ENCODE peak calls at places on chromosomes 2 and 18, in five cellular contexts. H is psoas muscle; A is naive thymus-derived CD4-positive, alpha-beta T cell; W is neuronal stem cell; L is fibroblast of mammary gland. I is an unnamed sample.

GRCh38 chr2:222655406-222655747 is 515 bp downstream of the FARSB start:
- DNase-seq in H (no peak), A (no peak), W (no peak), L (peak), I (peak)

GRCh38 chr2:95056044-95056443 is 30.5 kb downstream of the MAL start:
- DNase-seq in H (no peak), A (no peak), W (no peak), L (no peak), I (no peak)

GRCh38 chr2:52918551-52918950 is 849.1 kb upstream of the CHAC2 start:
- DNase-seq in H (no peak), A (no peak), W (no peak), L (peak), I (no peak)

GRCh38 chr2:49291619-49292018 is 137.3 kb upstream of the FSHR start:
- DNase-seq in H (no peak), A (no peak), W (no peak), L (no peak), I (no peak)

GRCh38 chr18:292271-292670 is 24.4 kb upstream of the THOC1 start:
- DNase-seq in H (no peak), A (no peak), W (no peak), L (peak), I (no peak)

GRCh38 chr2:163800889-163801498 is 65.2 kb upstream of the FIGN start:
- DNase-seq in H (no peak), A (no peak), W (no peak), L (no peak), I (no peak)

GRCh38 chr2:156300337-156300736 is 32.2 kb downstream of the NR4A2 start:
- DNase-seq in H (no peak), A (no peak), W (no peak), L (no peak), I (no peak)

GRCh38 chr2:38095655-38095995 is 19.7 kb upstream of the CYP1B1 start:
- DNase-seq in H (no peak), A (no peak), W (no peak), L (no peak), I (no peak)

GRCh38 chr2:7427293-7428060 is 510.3 kb downstream of the RNF144A start:
- DNase-seq in H (no peak), A (peak), W (peak), L (peak), I (peak)

GRCh38 chr2:113406114-113406513 is 31.4 kb upstream of the ZNG1B start:
- DNase-seq in H (no peak), A (no peak), W (no peak), L (no peak), I (no peak)

GRCh38 chr18:50008306-50008705 is 186.6 kb downstream of the MYO5B start:
- DNase-seq in H (no peak), A (no peak), W (no peak), L (no peak), I (no peak)

GRCh38 chr2:38700881-38701458 is 35.1 kb downstream of the GALM start:
- DNase-seq in H (no peak), A (no peak), W (no peak), L (no peak), I (no peak)

GRCh38 chr2:40130251-40130994 is 321.5 kb downstream of the SLC8A1 start:
- DNase-seq in H (no peak), A (no peak), W (no peak), L (peak), I (no peak)

GRCh38 chr2:27640722-27641245 is 11.9 kb downstream of the GPN1 start:
- DNase-seq in H (no peak), A (no peak), W (no peak), L (no peak), I (no peak)

DNA sequence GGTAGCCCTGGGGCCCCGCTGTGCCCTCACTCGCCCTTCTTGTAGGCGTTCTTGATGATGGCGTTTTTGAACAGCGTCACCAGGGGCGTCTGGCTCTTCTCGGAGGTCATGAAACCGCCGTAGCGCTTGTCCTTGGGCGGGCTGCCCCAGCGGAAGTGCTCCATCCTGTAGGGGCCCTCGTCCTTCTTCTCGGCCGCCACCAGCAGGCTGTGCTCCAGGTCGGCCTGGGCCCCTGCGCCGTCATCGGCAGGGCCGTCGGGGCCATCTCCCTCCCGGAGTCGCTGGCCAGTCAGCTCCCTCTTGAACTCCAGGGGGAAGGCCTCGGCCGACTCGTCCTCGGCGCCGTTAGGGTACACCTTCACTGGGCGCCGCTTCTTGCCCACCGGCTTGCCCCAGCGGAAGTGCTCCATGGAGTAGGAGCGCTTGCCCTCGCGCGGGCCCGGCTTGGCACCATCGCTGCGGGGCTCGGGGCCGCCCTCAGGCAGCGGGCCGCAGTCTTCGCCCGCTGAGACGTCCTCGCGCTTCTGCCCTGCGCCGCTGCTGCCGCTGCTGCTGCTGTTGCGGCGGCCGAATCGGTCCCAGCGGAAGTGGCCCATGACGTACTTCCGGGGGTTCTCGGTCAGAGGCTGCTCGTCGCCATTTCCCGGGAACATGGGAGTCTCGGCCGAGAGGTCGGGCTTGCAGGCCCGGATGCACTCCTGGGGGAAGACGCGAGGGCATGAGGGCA is 7.2 kb downstream of the POMC start:
- DNase-seq in H (peak), A (peak), W (no peak), L (peak), I (no peak)
- H3K4me3 ChIP-seq in H (peak), A (peak), W (no peak), L (peak), I (no peak)

GRCh38 chr2:121021685-121022084 is 263.3 kb downstream of the TFCP2L1 start:
- DNase-seq in H (no peak), A (no peak), W (no peak), L (no peak), I (no peak)

GRCh38 chr2:121017411-121017810 is 267.6 kb downstream of the TFCP2L1 start:
- DNase-seq in H (no peak), A (no peak), W (no peak), L (no peak), I (no peak)

GRCh38 chr2:121019073-121019472 is 265.9 kb downstream of the TFCP2L1 start:
- DNase-seq in H (no peak), A (no peak), W (no peak), L (no peak), I (no peak)

GRCh38 chr2:121018136-121019057 is 266.6 kb downstream of the TFCP2L1 start:
- DNase-seq in H (no peak), A (no peak), W (peak), L (no peak), I (no peak)

DNA sequence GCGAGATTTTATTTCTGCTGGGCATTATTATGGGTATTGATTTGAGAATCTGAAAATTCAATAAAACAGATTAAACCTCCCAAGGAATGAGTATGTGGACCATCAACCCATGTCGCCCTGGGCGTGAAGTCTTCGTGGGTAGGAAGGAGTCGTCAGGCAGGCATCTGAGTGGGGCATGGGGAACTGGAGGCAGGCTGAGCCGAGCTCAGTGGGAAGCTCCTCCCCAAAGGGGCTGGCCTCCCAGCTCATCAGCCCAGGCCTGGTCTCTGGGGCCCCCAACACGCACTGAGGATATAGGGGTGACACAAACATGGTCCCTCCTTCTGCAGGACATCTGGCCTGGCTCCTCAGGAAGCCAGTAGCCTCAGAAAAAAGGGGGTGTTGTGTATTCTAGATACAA is 265.2 kb downstream of the TFCP2L1 start:
- DNase-seq in H (no peak), A (no peak), W (no peak), L (no peak), I (no peak)
- H3K4me3 ChIP-seq in H (no peak), A (no peak), W (no peak), L (no peak), I (no peak)

DNA sequence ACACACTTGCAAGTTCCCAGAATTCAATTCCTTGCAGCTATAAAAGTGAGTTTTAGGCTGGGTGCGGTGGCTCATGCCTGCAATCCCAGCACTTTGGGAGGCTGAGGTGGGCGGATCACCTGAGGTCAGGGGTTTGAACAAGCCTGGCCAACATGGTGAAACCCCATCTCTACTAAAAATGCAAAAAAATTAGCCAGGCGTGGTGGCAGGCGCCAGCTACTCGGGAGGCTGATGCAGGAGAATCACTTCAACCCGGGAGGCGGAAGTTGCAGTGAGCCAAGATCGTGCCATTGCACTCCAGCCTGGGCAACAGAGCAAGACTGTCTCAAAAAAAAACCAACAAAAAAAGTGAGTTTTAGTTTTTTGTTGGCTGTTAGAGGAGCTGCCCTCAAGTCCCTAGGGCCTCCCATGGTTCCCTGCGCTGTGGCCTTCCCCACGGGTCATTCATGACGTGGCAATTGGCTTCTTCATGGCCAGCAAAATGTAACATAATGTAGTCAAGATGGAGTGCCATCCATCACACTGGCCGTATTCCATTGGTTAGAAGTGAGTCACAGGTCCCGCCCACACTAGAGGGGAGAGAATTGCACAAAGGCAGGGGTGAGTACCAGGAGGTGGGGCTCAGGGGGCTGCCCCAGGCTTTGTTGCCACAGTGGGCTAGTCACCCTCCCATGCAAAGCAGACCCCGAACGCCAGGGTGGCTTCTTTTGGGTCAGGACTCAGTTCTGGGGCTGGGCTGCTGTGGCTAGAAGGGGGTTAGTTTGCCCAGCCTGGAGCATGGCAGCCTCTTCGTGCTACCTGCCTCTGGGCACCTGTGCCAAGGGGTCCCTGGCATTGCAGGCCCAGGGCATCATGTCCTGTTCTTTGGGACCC is 37.7 kb upstream of the INHBB start:
- DNase-seq in H (no peak), A (no peak), W (no peak), L (peak), I (no peak)
- H3K4me3 ChIP-seq in H (no peak), A (no peak), W (no peak), L (no peak), I (no peak)

GRCh38 chr18:74457043-74457742 is at the start of gene DIPK1C:
- DNase-seq in H (no peak), A (no peak), W (no peak), L (no peak), I (no peak)
- H3K4me3 ChIP-seq in H (peak), A (no peak), W (peak), L (no peak), I (no peak)

GRCh38 chr2:207331674-207332073 is 165.9 kb upstream of the KLF7 start:
- DNase-seq in H (no peak), A (no peak), W (no peak), L (no peak), I (no peak)

GRCh38 chr2:207333599-207334308 is 168.0 kb upstream of the KLF7 start:
- DNase-seq in H (no peak), A (no peak), W (no peak), L (peak), I (no peak)

GRCh38 chr2:207334631-207335371 is 169.1 kb upstream of the KLF7 start:
- DNase-seq in H (peak), A (no peak), W (peak), L (peak), I (no peak)

GRCh38 chr2:207332473-207333212 is 166.9 kb upstream of the KLF7 start:
- DNase-seq in H (no peak), A (no peak), W (no peak), L (no peak), I (no peak)

GRCh38 chr2:207334309-207334630 is 168.5 kb upstream of the KLF7 start:
- DNase-seq in H (no peak), A (no peak), W (no peak), L (no peak), I (no peak)
- H3K4me3 ChIP-seq in H (peak), A (no peak), W (no peak), L (peak), I (no peak)

GRCh38 chr2:240233891-240234502 is 93.5 kb upstream of the OTOS start:
- DNase-seq in H (no peak), A (no peak), W (no peak), L (no peak), I (no peak)
- H3K4me3 ChIP-seq in H (no peak), A (no peak), W (peak), L (no peak), I (no peak)

DNA sequence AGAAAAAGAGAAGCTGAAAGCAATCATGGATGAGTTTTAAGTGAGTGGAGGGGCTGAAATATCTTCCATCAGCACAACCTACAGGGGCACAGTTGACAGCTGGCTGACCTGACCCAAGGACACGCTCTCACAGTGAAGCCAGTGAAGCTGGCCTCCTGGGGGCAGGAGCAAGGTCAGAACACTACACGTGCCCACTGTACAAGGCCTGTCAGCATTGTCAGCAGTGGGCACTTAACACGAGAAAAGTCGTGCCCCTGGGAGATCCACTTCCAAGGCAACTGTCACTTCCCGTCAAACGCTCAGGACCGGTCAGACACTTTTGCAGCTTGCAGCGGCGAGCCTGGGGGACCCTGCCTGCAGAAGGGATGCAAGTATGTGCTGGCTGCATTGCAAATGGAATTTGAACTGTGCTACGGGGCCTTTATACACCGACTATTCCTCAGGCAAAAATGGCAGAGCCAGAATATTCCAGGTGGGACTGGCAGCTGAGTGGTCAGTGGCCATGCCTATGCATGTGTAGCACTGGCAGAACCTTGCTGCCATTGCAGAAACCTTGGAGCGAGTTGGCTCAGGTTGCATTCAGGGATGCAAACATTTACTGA is 176.2 kb downstream of the BCL2 start:
- DNase-seq in H (no peak), A (no peak), W (no peak), L (no peak), I (no peak)
- H3K4me3 ChIP-seq in H (no peak), A (no peak), W (no peak), L (no peak), I (no peak)

GRCh38 chr2:237486334-237486818 is 675 bp upstream of the MLPH start:
- DNase-seq in H (no peak), A (no peak), W (no peak), L (peak), I (no peak)

GRCh38 chr2:237486819-237487448 is at the start of gene MLPH:
- DNase-seq in H (peak), A (no peak), W (peak), L (peak), I (no peak)

GRCh38 chr2:237485844-237486243 is 1.2 kb upstream of the MLPH start:
- DNase-seq in H (no peak), A (no peak), W (no peak), L (peak), I (no peak)

GRCh38 chr2:237488295-237488694 is 1.2 kb downstream of the MLPH start:
- DNase-seq in H (no peak), A (no peak), W (no peak), L (peak), I (no peak)

GRCh38 chr2:237487496-237487895 is 445 bp downstream of the MLPH start:
- DNase-seq in H (no peak), A (no peak), W (no peak), L (peak), I (no peak)
- H3K4me3 ChIP-seq in H (peak), A (no peak), W (peak), L (peak), I (no peak)